ENCODE peak calls at places on chromosomes 12 and 14, in six cellular contexts. W is lower lobe of right lung; J is CD8-positive, alpha-beta T cell; I is aorta; O is effector memory CD4-positive, alpha-beta T cell; E is left ventricle myocardium inferior. C is an unnamed sample. For H3K27me3, the result is how much of the 10 kb centered on the place peaks cover.

GRCh38 chr12:8089718-8090117 is 7.6 kb downstream of the NECAP1 start:
- DNase-seq in J (no peak), I (no peak), W (no peak), E (no peak), O (no peak), C (no peak)

GRCh38 chr12:124152733-124153132 is 142.2 kb upstream of the RFLNA start:
- DNase-seq in I (no peak), J (no peak), W (no peak), O (no peak), E (no peak), C (no peak)

GRCh38 chr14:61933021-61933420 is 170.8 kb downstream of the SNAPC1 start:
- DNase-seq in O (no peak), I (no peak), E (no peak), J (no peak), W (no peak), C (no peak)

GRCh38 chr14:24403294-24404013 is 4.7 kb downstream of the NYNRIN start:
- DNase-seq in E (no peak), W (no peak), O (no peak), J (no peak), I (no peak), C (no peak)

GRCh38 chr12:11171953-11172675 is 1.1 kb downstream of the SMIM10L1 start:
- DNase-seq in W (no peak), E (no peak), I (no peak), J (no peak), O (no peak), C (no peak)

GRCh38 chr14:26984318-26985177 is 386.7 kb upstream of the NOVA1 start:
- DNase-seq in J (no peak), O (no peak), E (peak), W (no peak), I (peak), C (no peak)

GRCh38 chr14:34035177-34035933 is 84.5 kb upstream of the EGLN3 start:
- DNase-seq in J (no peak), O (no peak), I (no peak), W (no peak), E (peak), C (peak)

GRCh38 chr14:66117600-66117999 is 368.6 kb upstream of the CCDC196 start:
- DNase-seq in W (no peak), O (no peak), E (no peak), J (no peak), I (no peak), C (no peak)

GRCh38 chr14:97276573-97276972 is 479.4 kb downstream of the VRK1 start:
- DNase-seq in O (no peak), I (no peak), J (no peak), W (no peak), E (no peak), C (no peak)

GRCh38 chr12:16763901-16764300 is 157.9 kb upstream of the LMO3 start:
- DNase-seq in I (no peak), W (no peak), J (no peak), E (no peak), O (no peak), C (no peak)

GRCh38 chr14:53367631-53368030 is 214.5 kb upstream of the DDHD1 start:
- DNase-seq in W (no peak), J (no peak), E (no peak), O (no peak), I (no peak), C (no peak)

GRCh38 chr14:103915616-103916015 is 12.6 kb upstream of the TDRD9 start:
- DNase-seq in O (no peak), J (no peak), E (no peak), W (no peak), I (no peak), C (no peak)

GRCh38 chr14:53192023-53192422 is 38.9 kb upstream of the DDHD1 start:
- DNase-seq in I (no peak), W (no peak), J (no peak), O (no peak), E (no peak), C (no peak)

GRCh38 chr12:124993568-124994434 is at the start of gene BRI3BP:
- DNase-seq in I (peak), O (peak), J (peak), W (peak), E (peak), C (peak)

GRCh38 chr12:95169368-95169767 is 47.9 kb downstream of the FGD6 start:
- DNase-seq in E (no peak), W (no peak), I (no peak), J (no peak), O (no peak), C (peak)

GRCh38 chr12:15534870-15535269 is 212.6 kb downstream of the PTPRO start:
- DNase-seq in J (no peak), O (no peak), W (no peak), I (no peak), E (no peak), C (no peak)

GRCh38 chr12:90575995-90576394 is 379.0 kb downstream of the CCER1 start:
- DNase-seq in I (no peak), J (no peak), O (no peak), E (peak), W (no peak), C (no peak)

GRCh38 chr12:101018540-101018939 is 191.5 kb downstream of the SLC5A8 start:
- DNase-seq in O (no peak), I (no peak), E (no peak), W (no peak), J (no peak), C (no peak)

GRCh38 chr12:49327368-49327767 is 4.3 kb downstream of the TROAP start:
- DNase-seq in J (no peak), O (no peak), I (no peak), W (no peak), E (no peak), C (no peak)

GRCh38 chr14:79971330-79971729 is 240.0 kb downstream of the DIO2 start:
- DNase-seq in E (no peak), J (no peak), O (no peak), I (no peak), W (no peak), C (no peak)

GRCh38 chr14:69876848-69877306 is 2.3 kb upstream of the SMOC1 start:
- DNase-seq in W (no peak), E (no peak), J (no peak), I (no peak), O (no peak), C (peak)

GRCh38 chr12:29198901-29199300 is 49.8 kb downstream of the FAR2 start:
- DNase-seq in I (no peak), W (no peak), E (no peak), O (no peak), J (no peak), C (no peak)

GRCh38 chr14:24132061-24132685 is 1.7 kb downstream of the FITM1 start:
- DNase-seq in O (no peak), E (no peak), W (no peak), I (peak), J (no peak), C (no peak)

GRCh38 chr12:64008596-64008995 is 164.1 kb downstream of the SRGAP1 start:
- DNase-seq in E (no peak), O (no peak), I (no peak), J (no peak), W (no peak), C (no peak)

GRCh38 chr12:9364224-9365176 is 156.3 kb upstream of the PZP start:
- DNase-seq in I (no peak), W (no peak), J (no peak), E (no peak), O (peak), C (no peak)

GRCh38 chr14:68791078-68791983 is 1.5 kb downstream of the ZFP36L1 start:
- DNase-seq in J (no peak), O (no peak), E (no peak), I (peak), W (no peak), C (no peak)

GRCh38 chr12:110677206-110677911 is 11.6 kb downstream of the HVCN1 start:
- DNase-seq in J (no peak), I (no peak), O (no peak), W (no peak), E (no peak), C (no peak)

GRCh38 chr14:45201908-45202307 is 51.1 kb downstream of the MIS18BP1 start:
- DNase-seq in I (no peak), W (no peak), O (no peak), E (no peak), J (peak), C (no peak)

GRCh38 chr14:90560529-90560928 is 163.7 kb downstream of the CALM1 start:
- DNase-seq in I (peak), W (no peak), J (no peak), E (no peak), O (no peak), C (no peak)

GRCh38 chr14:80100681-80101080 is 110.6 kb downstream of the DIO2 start:
- DNase-seq in J (no peak), E (no peak), I (no peak), O (no peak), W (no peak), C (no peak)

GRCh38 chr12:117010693-117011451 is 88.3 kb downstream of the TESC start:
- DNase-seq in O (no peak), I (no peak), J (no peak), W (no peak), E (no peak), C (no peak)

GRCh38 chr14:65832431-65833253 is 420.1 kb downstream of the FUT8 start:
- DNase-seq in E (no peak), J (no peak), I (no peak), W (no peak), O (no peak), C (no peak)

GRCh38 chr12:130076752-130077151 is 85.5 kb upstream of the FZD10 start:
- DNase-seq in W (no peak), E (no peak), J (no peak), O (no peak), I (no peak), C (no peak)

DNA sequence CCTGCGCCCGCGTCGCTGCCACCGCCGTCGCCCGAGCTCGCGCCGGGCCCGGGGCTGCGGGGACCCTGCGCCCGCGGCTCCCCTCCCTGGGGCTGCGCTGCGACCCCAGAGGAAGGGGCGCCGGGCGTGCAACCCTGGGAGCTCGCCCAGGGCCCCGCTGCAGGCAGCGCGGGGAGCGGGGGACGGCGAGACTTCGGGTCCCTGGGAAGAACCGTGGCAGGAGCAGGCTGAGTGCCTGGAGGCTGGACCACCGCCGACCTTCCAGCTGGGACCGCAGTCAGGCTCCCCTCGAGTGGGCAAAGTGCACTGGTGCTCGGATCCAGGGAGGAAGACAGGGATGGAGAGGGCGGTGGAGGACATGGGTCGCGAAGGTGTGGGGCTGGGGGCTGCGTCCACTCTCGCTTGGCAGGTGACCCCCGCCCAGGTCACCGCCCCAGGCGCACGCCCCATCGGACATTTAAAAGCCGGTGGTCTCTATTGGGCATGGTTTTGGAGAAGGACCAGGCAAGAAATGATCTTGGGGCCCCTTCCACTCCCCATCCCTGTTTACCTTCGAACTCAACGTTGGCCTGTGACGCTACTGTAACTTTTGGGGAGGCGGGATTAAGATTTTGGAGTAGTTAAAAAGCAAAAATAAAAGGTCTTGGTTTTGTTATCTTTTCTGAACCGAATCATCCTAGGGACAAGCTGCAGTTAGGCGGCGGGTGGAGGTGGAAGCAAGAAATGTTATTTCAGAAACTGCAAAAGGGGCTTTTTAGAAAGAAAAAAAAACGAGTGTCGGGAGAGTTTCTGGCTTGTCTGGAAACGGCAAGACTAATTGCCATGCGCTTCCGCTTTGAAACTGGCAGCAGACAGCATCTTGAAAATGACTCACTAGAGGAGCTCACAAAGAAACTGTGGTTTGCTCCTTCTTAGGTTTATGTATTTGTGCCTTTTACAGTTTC is 998 bp downstream of the ELK3 start:
- DNase-seq in J (peak), I (peak), O (peak), W (no peak), E (peak), C (peak)
- H3K4me3 ChIP-seq in J (peak), I (peak), O (peak), W (peak), E (peak), C (peak)

DNA sequence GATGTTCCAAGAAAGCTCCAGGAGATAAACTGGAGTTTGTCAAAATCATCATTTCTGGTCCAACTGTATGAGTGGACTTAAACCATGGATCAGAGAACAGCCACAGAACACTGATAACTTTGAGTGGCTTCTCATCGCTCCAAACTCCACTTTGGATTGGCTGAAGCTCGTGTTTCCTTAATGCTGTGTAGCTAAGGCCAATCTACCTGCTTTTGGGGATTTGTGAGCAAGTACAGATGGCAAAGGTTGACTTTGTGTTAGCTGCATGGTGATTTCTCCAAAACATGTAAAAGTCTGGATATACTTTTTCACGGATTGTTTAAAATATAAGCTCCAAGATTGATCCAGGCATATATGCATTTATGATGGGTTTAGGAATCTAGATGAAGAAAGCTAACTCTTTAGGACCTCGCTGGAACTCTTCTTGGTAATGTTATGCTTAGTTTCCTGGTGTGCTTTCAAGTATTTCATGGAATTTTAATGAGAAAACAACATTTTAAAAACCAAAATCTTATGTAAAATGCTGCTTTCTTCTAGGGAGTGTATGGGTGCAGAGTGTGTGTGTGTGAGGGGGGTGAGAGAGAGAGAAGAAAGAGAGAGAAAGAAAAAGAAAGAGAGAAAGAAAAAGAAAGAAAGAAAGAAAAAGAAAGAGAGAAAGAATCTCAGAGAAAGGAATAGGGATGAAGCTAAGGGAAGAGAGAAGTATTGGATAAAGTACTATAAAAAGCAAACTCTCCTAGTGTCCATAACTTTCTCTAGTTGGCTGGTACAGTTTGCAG is 11.6 kb upstream of the PAX9 start:
- DNase-seq in O (no peak), E (no peak), I (no peak), W (no peak), J (no peak), C (no peak)
- H3K27me3 ChIP-seq in O (half or more), E (half or more), I (under half), W (half or more), J (under half), C (under half)

DNA sequence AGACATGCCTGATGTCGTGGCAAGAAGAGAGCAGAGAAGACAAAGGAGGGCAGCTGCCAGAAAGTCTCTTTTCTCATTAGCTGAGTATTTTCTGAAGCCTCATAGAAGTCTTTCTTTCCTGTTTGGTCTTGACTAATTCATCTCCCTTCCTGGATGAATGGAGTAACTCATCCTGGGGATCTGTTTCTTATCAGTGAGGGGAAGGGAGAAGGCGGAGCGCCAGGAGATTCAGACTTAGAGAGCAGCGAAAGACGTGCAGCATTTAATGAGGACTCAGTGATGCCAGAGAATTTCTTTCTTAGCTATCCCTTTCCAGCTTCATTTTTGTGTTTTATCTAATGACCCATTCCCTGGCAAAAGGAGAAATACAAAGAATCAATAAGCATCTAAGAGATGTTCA is 89.4 kb downstream of the SLC15A4 start:
- DNase-seq in W (no peak), J (no peak), O (no peak), I (no peak), E (no peak), C (no peak)
- H3K4me3 ChIP-seq in W (no peak), J (no peak), O (no peak), I (no peak), E (no peak), C (no peak)

DNA sequence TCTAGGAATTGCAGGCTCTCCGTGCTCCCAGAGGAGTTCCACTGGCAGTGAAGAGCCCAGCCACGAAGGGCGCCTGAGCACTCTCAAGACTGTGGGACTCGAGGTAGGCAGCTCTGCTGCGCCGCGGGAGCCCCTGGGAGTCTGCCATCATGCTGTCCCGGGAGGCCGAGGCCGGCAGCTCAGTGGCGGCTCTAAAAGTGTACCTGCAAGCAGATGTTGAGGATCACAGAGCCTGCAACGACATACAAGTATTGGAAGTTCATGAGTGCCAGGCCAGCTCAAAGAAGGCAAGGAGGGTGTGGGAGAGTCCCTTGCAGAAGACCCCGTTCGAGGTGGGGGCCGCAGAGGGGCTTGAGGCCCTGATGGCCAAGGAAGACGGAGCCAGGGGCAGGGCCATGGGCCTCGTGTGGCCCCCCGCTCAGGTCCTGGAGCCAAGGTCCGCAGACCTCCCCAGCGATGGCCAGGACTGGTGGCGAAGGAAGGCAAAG is 62.7 kb downstream of the MUCL1 start:
- DNase-seq in W (no peak), E (no peak), J (no peak), I (no peak), O (no peak), C (no peak)
- H3K27me3 ChIP-seq in W (under half), E (under half), J (under half), I (under half), O (under half), C (under half)

GRCh38 chr14:101121399-101122113 is 218.0 kb upstream of the RTL1 start:
- DNase-seq in W (no peak), E (no peak), J (no peak), O (no peak), I (no peak), C (peak)
- H3K4me3 ChIP-seq in W (peak), E (peak), J (no peak), O (no peak), I (no peak), C (no peak)

GRCh38 chr12:190881-191280 is 23.1 kb downstream of the SLC6A12 start:
- DNase-seq in I (no peak), W (peak), O (no peak), J (no peak), E (no peak), C (no peak)

GRCh38 chr12:186006-186625 is 27.8 kb downstream of the SLC6A12 start:
- DNase-seq in E (no peak), I (no peak), O (no peak), J (no peak), W (no peak), C (no peak)

GRCh38 chr12:189622-189962 is 24.4 kb downstream of the SLC6A12 start:
- DNase-seq in E (no peak), O (no peak), I (no peak), W (peak), J (no peak), C (no peak)

GRCh38 chr12:191541-191940 is 22.4 kb downstream of the SLC6A12 start:
- DNase-seq in E (no peak), O (no peak), J (no peak), W (no peak), I (no peak), C (no peak)

DNA sequence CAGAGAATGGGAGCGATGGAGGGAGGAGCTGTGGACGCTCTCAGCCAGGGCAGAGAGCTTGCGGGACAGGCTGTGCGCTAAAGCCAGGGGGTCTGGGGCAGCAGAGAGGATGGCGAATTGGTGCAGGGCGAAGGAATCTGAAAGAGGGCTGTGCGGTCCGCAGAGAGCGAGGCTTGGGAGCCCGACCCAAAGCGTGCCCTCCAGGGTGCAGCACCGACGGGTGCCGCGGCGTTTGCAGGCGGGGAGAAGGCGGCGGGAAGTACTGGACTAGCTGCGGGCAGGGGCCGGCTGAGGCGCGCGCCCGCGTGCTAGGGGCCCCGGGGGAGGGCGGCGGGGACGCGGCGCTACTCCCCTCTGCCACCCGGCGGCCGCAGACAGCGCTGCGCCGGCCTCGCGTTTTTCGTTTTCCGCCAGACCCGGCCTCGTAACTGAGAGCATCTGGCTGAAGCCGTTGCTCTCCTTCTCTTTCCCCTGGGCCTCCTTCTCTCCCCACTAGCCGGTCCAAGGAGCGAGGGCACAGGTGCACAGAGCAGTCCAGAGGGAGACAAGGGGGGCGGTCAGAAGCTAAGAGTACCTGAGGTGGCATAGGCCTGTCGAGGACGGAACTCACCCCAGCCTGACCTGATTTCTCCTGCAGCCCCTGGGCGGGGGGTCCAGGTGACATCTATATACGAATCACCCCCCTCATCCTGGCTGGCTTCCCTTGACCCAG is 24.9 kb downstream of the SLC6A12 start:
- DNase-seq in E (peak), W (peak), I (peak), J (peak), O (no peak), C (no peak)
- H3K27me3 ChIP-seq in E (under half), W (under half), I (under half), J (under half), O (under half), C (under half)

GRCh38 chr12:93823616-93824410 is 146.6 kb downstream of the CRADD start:
- DNase-seq in O (no peak), E (no peak), W (no peak), I (no peak), J (no peak), C (no peak)
- H3K4me3 ChIP-seq in O (no peak), E (no peak), W (no peak), I (no peak), J (no peak), C (no peak)

GRCh38 chr14:106060576-106060975 is 534.2 kb downstream of the TMEM121 start:
- DNase-seq in W (no peak), J (no peak), O (no peak), I (no peak), E (no peak), C (no peak)
- H3K27me3 ChIP-seq in W (under half), J (under half), O (under half), I (under half), E (half or more), C (under half)

C was measured in right lobe of liver.